ENCODE peak calls at places on chromosomes 6 and 20, in four cellular contexts. G is lower leg skin, C is AG10803, S is AG09319. W is an unnamed sample.

GRCh38 chr20:59858425-59858824 is 75.0 kb downstream of the SYCP2 start:
- DNase-seq in G (no peak), S (no peak), C (no peak), W (no peak)

GRCh38 chr6:4790158-4790899 is 14.1 kb downstream of the CDYL start:
- DNase-seq in C (no peak), S (no peak), G (no peak), W (no peak)

GRCh38 chr20:36856196-36856595 is 19.7 kb upstream of the TLDC2 start:
- DNase-seq in C (peak; percentile 46), G (no peak), S (no peak), W (no peak)

GRCh38 chr20:59784365-59785117 is 148.9 kb downstream of the SYCP2 start:
- DNase-seq in S (no peak), C (no peak), G (peak; percentile 53), W (no peak)

GRCh38 chr6:90765895-90766294 is 179.0 kb upstream of the MAP3K7 start:
- DNase-seq in C (no peak), S (no peak), G (no peak), W (no peak)

GRCh38 chr6:10381830-10382208 is 33.1 kb downstream of the TFAP2A start:
- DNase-seq in S (no peak), C (no peak), G (no peak), W (peak; percentile 84)

GRCh38 chr20:63416109-63416430 is 54.9 kb upstream of the CHRNA4 start:
- DNase-seq in G (no peak), S (no peak), C (no peak), W (no peak)

GRCh38 chr6:14499804-14500203 is 382.2 kb downstream of the CD83 start:
- DNase-seq in G (no peak), C (peak; percentile 90), S (peak; percentile 48), W (no peak)

GRCh38 chr6:12132351-12133222 is 120.5 kb downstream of the HIVEP1 start:
- DNase-seq in G (no peak), C (peak; percentile 6), S (no peak), W (no peak)

GRCh38 chr20:44495802-44496481 is 20.3 kb downstream of the TTPAL start:
- DNase-seq in G (no peak), C (peak; percentile 98), S (peak; percentile 59), W (no peak)

GRCh38 chr20:58069207-58069606 is 159.2 kb downstream of the ANKRD60 start:
- DNase-seq in C (no peak), G (peak; percentile 31), S (no peak), W (no peak)

GRCh38 chr20:38190166-38190565 is 25.1 kb upstream of the TGM2 start:
- DNase-seq in C (no peak), S (no peak), G (no peak), W (no peak)

GRCh38 chr6:154995241-154996162 is at the start of gene TIAM2:
- DNase-seq in G (no peak), S (no peak), C (peak; percentile 20), W (no peak)

GRCh38 chr6:106856227-106856874 is 118.2 kb downstream of the CD24 start:
- DNase-seq in G (no peak), C (no peak), S (no peak), W (no peak)

GRCh38 chr6:50831216-50831615 is 12.5 kb downstream of the TFAP2B start:
- DNase-seq in G (no peak), S (no peak), C (no peak), W (no peak)

GRCh38 chr20:43938932-43939761 is 24.5 kb downstream of the TOX2 start:
- DNase-seq in S (peak; percentile 100), C (peak; percentile 100), G (no peak), W (no peak)

GRCh38 chr6:16799279-16800193 is 38.3 kb upstream of the ATXN1 start:
- DNase-seq in G (no peak), S (no peak), C (peak; percentile 31), W (no peak)

GRCh38 chr20:6122873-6123649 is at the start of gene FERMT1:
- DNase-seq in C (peak; percentile 65), S (peak; percentile 18), G (no peak), W (no peak)

GRCh38 chr6:18115356-18115755 is 7.1 kb downstream of the NHLRC1 start:
- DNase-seq in G (no peak), C (no peak), S (no peak), W (no peak)

GRCh38 chr20:8326196-8326595 is 194.1 kb downstream of the PLCB1 start:
- DNase-seq in G (no peak), C (no peak), S (no peak), W (no peak)

GRCh38 chr20:16518068-16518783 is 55.0 kb downstream of the KIF16B start:
- DNase-seq in C (peak; percentile 34), S (peak; percentile 27), G (no peak), W (no peak)

GRCh38 chr6:49097116-49097515 is 365.9 kb downstream of the MMUT start:
- DNase-seq in C (no peak), S (no peak), G (no peak), W (no peak)

GRCh38 chr6:22845467-22845866 is 276.1 kb downstream of the HDGFL1 start:
- DNase-seq in G (no peak), S (no peak), C (no peak), W (no peak)

DNA sequence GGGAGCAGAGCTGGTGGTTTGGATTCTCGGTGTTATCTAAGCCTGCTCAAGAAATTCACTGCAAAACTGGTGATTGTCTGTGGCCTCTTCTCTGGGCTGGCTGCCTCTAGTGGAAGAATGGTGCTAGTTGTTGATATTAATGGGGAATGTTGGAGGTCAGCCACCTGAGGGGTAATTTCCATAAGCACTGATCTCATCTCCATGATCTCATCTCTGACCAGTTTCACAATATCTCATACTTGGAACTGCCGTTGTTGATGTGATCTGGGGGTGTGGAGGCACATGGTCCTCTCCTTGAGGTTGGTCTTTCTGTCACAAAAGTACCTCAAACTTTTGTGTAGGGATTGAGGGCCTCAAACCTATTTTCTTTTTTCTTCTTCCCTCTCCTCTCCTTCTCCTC is 102.6 kb downstream of the CD109 start:
- DNase-seq in G (no peak), S (peak; percentile 87), C (peak; percentile 95), W (no peak)
- TF ChIP-seq CTCF in G (no peak), S (peak; percentile 52), C (peak; percentile 71), W (peak; percentile 50)

DNA sequence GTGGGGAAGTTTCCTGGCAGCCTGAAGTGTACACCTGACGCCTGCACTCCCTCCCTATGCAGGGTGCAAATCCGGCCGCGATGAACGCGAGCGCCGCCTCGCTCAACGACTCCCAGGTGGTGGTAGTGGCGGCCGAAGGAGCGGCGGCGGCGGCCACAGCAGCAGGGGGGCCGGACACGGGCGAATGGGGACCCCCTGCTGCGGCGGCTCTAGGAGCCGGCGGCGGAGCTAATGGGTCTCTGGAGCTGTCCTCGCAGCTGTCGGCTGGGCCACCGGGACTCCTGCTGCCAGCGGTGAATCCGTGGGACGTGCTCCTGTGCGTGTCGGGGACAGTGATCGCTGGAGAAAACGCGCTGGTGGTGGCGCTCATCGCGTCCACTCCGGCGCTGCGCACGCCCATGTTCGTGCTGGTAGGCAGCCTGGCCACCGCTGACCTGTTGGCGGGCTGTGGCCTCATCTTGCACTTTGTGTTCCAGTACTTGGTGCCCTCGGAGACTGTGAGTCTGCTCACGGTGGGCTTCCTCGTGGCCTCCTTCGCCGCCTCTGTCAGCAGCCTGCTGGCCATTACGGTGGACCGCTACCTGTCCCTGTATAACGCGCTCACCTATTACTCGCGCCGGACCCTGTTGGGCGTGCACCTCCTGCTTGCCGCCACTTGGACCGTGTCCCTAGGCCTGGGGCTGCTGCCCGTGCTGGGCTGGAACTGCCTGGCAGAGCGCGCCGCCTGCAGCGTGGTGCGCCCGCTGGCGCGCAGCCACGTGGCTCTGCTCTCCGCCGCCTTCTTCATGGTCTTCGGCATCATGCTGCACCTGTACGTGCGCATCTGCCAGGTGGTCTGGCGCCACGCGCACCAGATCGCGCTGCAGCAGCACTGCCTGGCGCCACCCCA is 1.2 kb downstream of the GPR6 start:
- DNase-seq in C (no peak), G (no peak), S (no peak), W (peak; percentile 90)
- TF ChIP-seq CTCF in C (no peak), G (no peak), S (no peak), W (no peak)

DNA sequence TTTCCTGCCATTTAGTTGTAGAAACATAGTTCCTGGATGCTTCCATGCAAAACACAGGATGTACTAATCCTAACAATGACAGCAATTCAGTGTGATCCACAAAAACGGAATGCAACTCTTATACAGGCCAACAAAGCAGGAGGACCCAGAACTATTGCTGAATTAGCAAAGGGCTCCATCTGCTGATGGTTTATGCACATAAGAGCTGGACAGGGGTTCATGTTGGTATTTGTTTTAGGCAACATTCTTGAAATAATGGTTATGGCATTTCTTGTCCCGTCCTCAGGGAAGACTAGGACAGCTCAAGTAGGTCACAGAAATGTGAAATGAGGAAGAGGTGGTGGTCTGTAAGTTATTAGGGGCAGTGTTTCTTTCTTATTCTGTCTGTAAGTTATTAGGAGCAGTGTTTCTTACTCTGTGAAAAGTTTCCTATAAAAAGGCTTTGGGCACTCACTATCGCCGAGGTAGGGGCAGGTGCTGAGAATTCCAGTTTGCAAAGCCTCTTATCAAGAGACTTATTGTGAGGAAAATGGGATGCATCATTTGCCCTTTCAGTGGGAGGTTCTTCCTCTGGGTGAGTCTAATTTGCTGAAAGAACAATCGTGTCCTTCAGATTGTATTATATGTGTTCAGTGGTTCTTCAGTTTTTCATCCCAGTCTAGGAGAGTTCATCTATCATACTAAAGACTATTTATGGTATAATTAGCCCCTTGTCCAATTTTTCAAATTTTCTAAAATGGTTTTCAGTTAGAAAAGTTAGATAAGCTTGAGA is 171.1 kb downstream of the MCHR2 start:
- DNase-seq in C (peak; percentile 76), S (peak; percentile 11), G (no peak), W (no peak)
- TF ChIP-seq CTCF in C (peak; percentile 70), S (peak; percentile 39), G (no peak), W (peak; percentile 78)

DNA sequence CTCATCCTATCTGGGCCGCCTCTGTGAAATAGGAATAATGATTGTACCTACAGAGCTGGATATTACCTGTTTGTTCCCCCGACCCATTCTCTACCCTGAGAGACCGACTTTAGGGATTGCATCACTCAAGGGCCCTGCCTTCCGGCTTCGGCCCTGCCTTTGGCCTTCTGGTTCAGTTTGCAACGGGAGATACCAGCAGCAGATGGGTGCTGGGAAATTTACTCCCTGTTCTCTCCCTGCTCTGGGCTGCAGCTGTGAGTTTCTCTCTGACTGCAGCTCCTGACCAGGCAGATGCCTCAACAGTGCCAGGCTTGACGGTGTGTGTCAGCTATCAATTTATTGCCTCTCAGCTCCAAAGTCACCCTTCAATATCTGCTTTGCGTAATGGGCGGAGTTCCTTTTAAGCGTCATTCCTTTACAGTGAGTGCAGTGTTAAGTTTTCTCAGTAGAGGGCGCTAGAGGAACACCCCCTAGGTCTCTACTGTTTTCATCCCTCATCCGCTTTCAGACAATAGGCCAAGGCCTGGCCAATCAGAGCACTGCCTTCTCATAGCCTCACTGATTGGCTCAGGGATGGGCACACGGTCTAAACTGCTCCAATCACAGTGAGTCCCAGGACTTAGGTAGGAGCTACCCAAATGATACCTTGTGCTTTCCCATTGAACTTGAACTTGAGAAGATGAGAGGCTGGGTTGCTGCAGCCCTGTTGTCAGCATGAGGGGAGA is 30.0 kb downstream of the KCNG1 start:
- DNase-seq in C (peak; percentile 67), S (peak; percentile 10), G (no peak), W (no peak)
- TF ChIP-seq CTCF in C (peak; percentile 78), S (peak; percentile 56), G (no peak), W (peak; percentile 84)

GRCh38 chr6:161455848-161456247 is 182.0 kb upstream of the AGPAT4 start:
- DNase-seq in G (no peak), C (no peak), S (no peak), W (no peak)
- TF ChIP-seq CTCF in G (no peak), C (no peak), S (no peak), W (no peak)

DNA sequence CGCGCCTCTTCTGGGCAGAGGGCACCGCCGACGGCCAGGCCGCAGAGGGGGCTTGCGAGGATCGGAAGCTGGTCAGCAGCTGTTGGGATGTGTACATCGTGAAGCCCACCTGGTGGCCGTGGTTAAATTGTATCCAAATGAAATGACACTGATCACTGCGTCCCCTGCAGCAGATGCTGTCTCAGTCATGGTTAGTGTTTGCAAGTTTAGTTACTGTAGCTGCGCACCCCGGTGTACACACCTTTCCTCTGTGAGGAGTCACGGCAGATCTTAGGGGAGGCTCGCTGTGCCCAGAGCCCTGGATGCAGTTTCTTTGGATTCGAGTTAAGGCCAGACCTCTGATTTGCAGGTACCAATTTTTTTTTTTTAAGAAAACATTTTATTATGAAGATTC is 687 bp downstream of the NAA20 start:
- DNase-seq in S (no peak), G (no peak), C (no peak), W (no peak)
- TF ChIP-seq CTCF in S (no peak), G (no peak), C (no peak), W (no peak)